ENCODE peak calls at places on chromosome 14, in four cellular contexts. One of them, this sample, is unnamed.

GRCh38 chr14:99720941-99721791 is 37.1 kb downstream of the CYP46A1 start:
- DNase-seq in neural progenitor cell: no peak
- DNase-seq in mesothelial cell of epicardium: no peak
- DNase-seq in uterus: no peak
- DNase-seq in this sample: no peak

GRCh38 chr14:90060312-90060964 is 1.4 kb upstream of the KCNK13 start:
- DNase-seq in neural progenitor cell: peak; percentile 85
- DNase-seq in mesothelial cell of epicardium: no peak
- DNase-seq in uterus: no peak
- DNase-seq in this sample: peak; percentile 52

GRCh38 chr14:96940009-96940408 is 142.8 kb downstream of the VRK1 start:
- DNase-seq in mesothelial cell of epicardium: no peak
- DNase-seq in uterus: no peak
- DNase-seq in neural progenitor cell: peak; percentile 54
- DNase-seq in this sample: peak; percentile 20

GRCh38 chr14:55477680-55478079 is 37.3 kb upstream of the TBPL2 start:
- DNase-seq in uterus: no peak
- DNase-seq in neural progenitor cell: peak; percentile 7
- DNase-seq in mesothelial cell of epicardium: no peak
- DNase-seq in this sample: no peak

GRCh38 chr14:23381871-23382270 is 5.0 kb downstream of the CMTM5 start:
- DNase-seq in mesothelial cell of epicardium: no peak
- DNase-seq in uterus: no peak
- DNase-seq in neural progenitor cell: no peak
- DNase-seq in this sample: no peak

GRCh38 chr14:104370256-104370870 is 209.2 kb upstream of the C14orf180 start:
- DNase-seq in neural progenitor cell: peak; percentile 72
- DNase-seq in mesothelial cell of epicardium: no peak
- DNase-seq in uterus: no peak
- DNase-seq in this sample: no peak

GRCh38 chr14:78127233-78127632 is 42.9 kb upstream of the NRXN3 start:
- DNase-seq in mesothelial cell of epicardium: no peak
- DNase-seq in neural progenitor cell: peak; percentile 31
- DNase-seq in uterus: no peak
- DNase-seq in this sample: no peak

GRCh38 chr14:101823511-101824120 is 62.1 kb downstream of the PPP2R5C start:
- DNase-seq in mesothelial cell of epicardium: no peak
- DNase-seq in uterus: peak; percentile 65
- DNase-seq in neural progenitor cell: no peak
- DNase-seq in this sample: no peak

GRCh38 chr14:105495990-105496830 is 5.2 kb downstream of the TEDC1 start:
- DNase-seq in neural progenitor cell: no peak
- DNase-seq in uterus: no peak
- DNase-seq in mesothelial cell of epicardium: peak; percentile 20
- DNase-seq in this sample: no peak

GRCh38 chr14:100391777-100392176 is 68.6 kb downstream of the SLC25A47 start:
- DNase-seq in mesothelial cell of epicardium: no peak
- DNase-seq in uterus: no peak
- DNase-seq in neural progenitor cell: no peak
- DNase-seq in this sample: no peak

GRCh38 chr14:76422662-76423061 is 46.7 kb downstream of the ESRRB start:
- DNase-seq in uterus: no peak
- DNase-seq in mesothelial cell of epicardium: no peak
- DNase-seq in neural progenitor cell: no peak
- DNase-seq in this sample: no peak

GRCh38 chr14:101980251-101980650 is 15.9 kb downstream of the DYNC1H1 start:
- DNase-seq in mesothelial cell of epicardium: no peak
- DNase-seq in neural progenitor cell: no peak
- DNase-seq in uterus: no peak
- DNase-seq in this sample: no peak

GRCh38 chr14:47993883-47994282 is 318.5 kb upstream of the MDGA2 start:
- DNase-seq in mesothelial cell of epicardium: no peak
- DNase-seq in neural progenitor cell: no peak
- DNase-seq in uterus: no peak
- DNase-seq in this sample: no peak

GRCh38 chr14:99809864-99810854 is 16.9 kb downstream of the EML1 start:
- DNase-seq in mesothelial cell of epicardium: no peak
- DNase-seq in uterus: peak; percentile 34
- DNase-seq in neural progenitor cell: no peak
- DNase-seq in this sample: no peak

GRCh38 chr14:95071649-95072256 is 85.6 kb downstream of the DICER1 start:
- DNase-seq in mesothelial cell of epicardium: no peak
- DNase-seq in neural progenitor cell: peak; percentile 65
- DNase-seq in uterus: no peak
- DNase-seq in this sample: no peak

GRCh38 chr14:96225745-96226151 is 21.1 kb downstream of the BDKRB2 start:
- DNase-seq in mesothelial cell of epicardium: no peak
- DNase-seq in uterus: no peak
- DNase-seq in neural progenitor cell: peak; percentile 31
- DNase-seq in this sample: peak; percentile 39

GRCh38 chr14:87995500-87996275 is 2.7 kb upstream of the GALC start:
- DNase-seq in uterus: no peak
- DNase-seq in mesothelial cell of epicardium: no peak
- DNase-seq in neural progenitor cell: peak; percentile 16
- DNase-seq in this sample: no peak

GRCh38 chr14:85415015-85415712 is 114.8 kb upstream of the FLRT2 start:
- DNase-seq in mesothelial cell of epicardium: peak; percentile 20
- DNase-seq in neural progenitor cell: no peak
- DNase-seq in uterus: peak; percentile 47
- DNase-seq in this sample: no peak

GRCh38 chr14:81953419-81953818 is 419.8 kb upstream of the SEL1L start:
- DNase-seq in neural progenitor cell: peak; percentile 67
- DNase-seq in mesothelial cell of epicardium: no peak
- DNase-seq in uterus: no peak
- DNase-seq in this sample: no peak

GRCh38 chr14:81946808-81947798 is 413.4 kb upstream of the SEL1L start:
- DNase-seq in uterus: no peak
- DNase-seq in neural progenitor cell: peak; percentile 47
- DNase-seq in mesothelial cell of epicardium: no peak
- DNase-seq in this sample: no peak

GRCh38 chr14:81955123-81955522 is 421.5 kb upstream of the SEL1L start:
- DNase-seq in neural progenitor cell: no peak
- DNase-seq in uterus: no peak
- DNase-seq in mesothelial cell of epicardium: no peak
- DNase-seq in this sample: no peak

GRCh38 chr14:81952917-81953316 is 419.3 kb upstream of the SEL1L start:
- DNase-seq in neural progenitor cell: no peak
- DNase-seq in uterus: no peak
- DNase-seq in mesothelial cell of epicardium: no peak
- DNase-seq in this sample: no peak
- TF ChIP-seq CTCF in neural progenitor cell: no peak
- TF ChIP-seq CTCF in uterus: no peak
- TF ChIP-seq CTCF in mesothelial cell of epicardium: no peak
- TF ChIP-seq CTCF in this sample: no peak

GRCh38 chr14:43003845-43004244 is 1397.2 kb downstream of the LRFN5 start:
- DNase-seq in uterus: no peak
- DNase-seq in mesothelial cell of epicardium: no peak
- DNase-seq in neural progenitor cell: peak; percentile 40
- DNase-seq in this sample: no peak

GRCh38 chr14:43001729-43002128 is 1395.1 kb downstream of the LRFN5 start:
- DNase-seq in mesothelial cell of epicardium: no peak
- DNase-seq in uterus: no peak
- DNase-seq in neural progenitor cell: no peak
- DNase-seq in this sample: no peak

DNA sequence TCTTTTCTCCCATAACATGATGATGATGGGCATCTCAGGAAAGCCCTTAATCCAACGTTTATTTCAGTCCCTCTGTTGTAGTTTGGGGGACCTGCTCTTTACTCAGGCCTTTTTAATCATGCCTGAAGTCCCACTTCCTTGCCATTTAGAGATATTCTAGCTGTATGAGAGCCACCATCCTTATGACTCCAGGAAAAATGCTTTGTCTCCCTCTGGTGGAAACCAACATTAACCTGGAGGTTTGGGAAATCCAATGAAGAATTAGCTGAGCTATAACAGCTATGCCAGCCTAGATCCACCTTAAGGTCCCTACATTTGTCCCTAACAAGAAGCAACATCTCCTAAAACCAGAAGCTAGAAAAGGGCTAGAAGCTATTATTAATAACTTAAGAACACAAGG is 1399.1 kb downstream of the LRFN5 start:
- DNase-seq in uterus: no peak
- DNase-seq in mesothelial cell of epicardium: no peak
- DNase-seq in neural progenitor cell: no peak
- DNase-seq in this sample: no peak
- TF ChIP-seq CTCF in uterus: no peak
- TF ChIP-seq CTCF in mesothelial cell of epicardium: no peak
- TF ChIP-seq CTCF in neural progenitor cell: no peak
- TF ChIP-seq CTCF in this sample: no peak

GRCh38 chr14:31510222-31510621 is 22.4 kb upstream of the GPR33 start:
- DNase-seq in mesothelial cell of epicardium: no peak
- DNase-seq in uterus: no peak
- DNase-seq in neural progenitor cell: no peak
- DNase-seq in this sample: no peak
- TF ChIP-seq CTCF in mesothelial cell of epicardium: peak; percentile 96
- TF ChIP-seq CTCF in uterus: peak; percentile 50
- TF ChIP-seq CTCF in neural progenitor cell: peak; percentile 82
- TF ChIP-seq CTCF in this sample: peak; percentile 77

GRCh38 chr14:58415636-58416559 is 11.4 kb downstream of the TIMM9 start:
- DNase-seq in neural progenitor cell: no peak
- DNase-seq in mesothelial cell of epicardium: no peak
- DNase-seq in uterus: no peak
- DNase-seq in this sample: no peak

DNA sequence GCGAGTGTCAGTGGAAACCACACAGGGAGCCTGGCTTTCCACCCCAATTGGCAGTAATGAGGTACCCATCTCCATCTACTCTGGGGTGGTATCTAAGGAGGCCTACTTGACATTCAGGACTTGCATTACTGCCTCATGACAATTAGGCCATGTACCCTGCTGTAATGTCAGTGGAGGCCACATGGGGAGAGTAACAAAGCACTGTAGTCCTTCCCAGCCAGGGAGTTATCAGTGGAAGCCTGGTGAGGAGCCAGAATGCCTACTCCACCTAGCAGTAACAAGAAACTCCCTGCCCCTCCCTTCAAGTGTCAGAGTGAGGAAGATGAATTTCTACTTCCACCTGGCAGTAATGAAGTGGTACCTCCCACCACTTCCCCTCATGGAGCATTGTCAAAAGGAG is 12.5 kb downstream of the TIMM9 start:
- DNase-seq in uterus: no peak
- DNase-seq in mesothelial cell of epicardium: no peak
- DNase-seq in neural progenitor cell: no peak
- DNase-seq in this sample: no peak
- TF ChIP-seq CTCF in uterus: no peak
- TF ChIP-seq CTCF in mesothelial cell of epicardium: no peak
- TF ChIP-seq CTCF in neural progenitor cell: no peak
- TF ChIP-seq CTCF in this sample: no peak

DNA sequence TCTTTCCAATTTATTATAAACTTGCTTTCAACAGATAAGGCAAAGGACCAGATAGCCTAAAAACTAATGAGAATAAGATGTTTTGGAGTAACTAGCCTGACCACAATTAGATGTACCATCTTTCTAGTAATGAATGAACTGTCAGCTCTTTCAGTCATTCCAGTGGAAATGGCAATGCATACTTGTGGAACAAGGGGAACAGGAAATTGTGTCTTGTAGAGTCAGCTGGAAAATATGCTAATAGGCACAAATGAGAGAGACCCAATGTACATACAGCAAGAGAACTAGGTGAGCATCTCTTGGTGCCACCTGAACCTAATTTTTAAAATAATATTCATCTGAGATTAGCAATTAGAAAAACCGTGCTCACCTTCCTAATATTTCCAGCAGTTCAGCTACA is 76.1 kb upstream of the GPHB5 start:
- DNase-seq in uterus: no peak
- DNase-seq in neural progenitor cell: no peak
- DNase-seq in mesothelial cell of epicardium: no peak
- DNase-seq in this sample: no peak
- TF ChIP-seq CTCF in uterus: no peak
- TF ChIP-seq CTCF in neural progenitor cell: no peak
- TF ChIP-seq CTCF in mesothelial cell of epicardium: no peak
- TF ChIP-seq CTCF in this sample: no peak

DNA sequence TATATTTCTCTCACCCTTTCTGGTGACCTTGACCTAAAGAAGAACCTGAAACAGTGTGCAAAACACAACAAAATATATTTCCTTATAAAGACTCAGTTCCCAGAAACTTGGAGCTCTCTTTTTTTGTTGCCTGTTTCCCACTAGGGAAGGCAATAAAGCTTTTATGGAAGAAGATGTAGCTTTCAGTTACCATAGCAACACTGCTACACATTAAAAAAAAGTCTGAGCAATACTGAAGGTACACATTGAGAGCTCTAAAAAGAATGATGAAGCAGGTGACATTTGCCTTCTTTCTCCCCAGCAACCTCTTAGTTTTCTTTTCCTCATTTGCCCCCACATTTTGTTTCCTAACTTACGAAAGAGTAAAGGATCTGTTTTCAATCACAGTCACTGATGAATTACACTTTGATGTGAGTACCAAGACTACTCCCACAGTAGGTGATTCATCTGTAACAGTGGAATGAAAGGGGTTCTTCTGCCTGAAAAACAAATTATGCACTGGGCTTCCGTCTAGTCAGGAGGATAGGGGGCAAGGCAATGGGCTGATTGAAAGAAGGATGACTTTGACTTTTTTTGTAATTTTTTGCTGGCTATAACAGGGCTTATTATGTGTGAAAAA is 1.1 kb upstream of the CATSPERB start:
- DNase-seq in mesothelial cell of epicardium: no peak
- DNase-seq in neural progenitor cell: no peak
- DNase-seq in uterus: no peak
- DNase-seq in this sample: no peak
- TF ChIP-seq CTCF in mesothelial cell of epicardium: no peak
- TF ChIP-seq CTCF in neural progenitor cell: no peak
- TF ChIP-seq CTCF in uterus: no peak
- TF ChIP-seq CTCF in this sample: no peak

DNA sequence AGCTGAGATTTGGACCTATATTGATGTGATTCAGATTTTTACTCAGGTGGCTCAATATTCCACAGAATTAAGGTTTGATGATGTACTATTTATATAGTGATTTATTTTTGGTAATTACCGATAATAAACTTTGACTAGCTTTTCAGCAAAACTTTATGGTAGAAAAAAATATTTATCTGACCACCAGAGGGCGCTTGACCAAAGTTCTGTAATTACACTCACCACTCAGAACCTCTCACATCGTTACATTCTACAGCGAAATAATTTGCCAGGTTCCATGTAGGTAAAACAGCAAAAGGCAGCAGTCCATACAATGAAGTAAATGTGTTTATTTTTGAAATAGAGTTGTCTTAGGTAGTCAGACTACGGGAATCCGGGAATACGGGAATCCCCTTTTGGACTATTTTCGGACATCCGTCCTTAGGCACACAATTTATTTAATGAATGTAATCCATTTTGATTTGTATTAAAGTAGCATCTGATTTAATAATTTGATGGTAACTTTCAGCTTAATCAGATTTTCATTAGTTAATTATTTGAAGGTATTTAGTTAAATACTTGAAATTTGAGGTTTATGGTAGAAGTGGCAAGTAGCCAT is 143.0 kb upstream of the DDHD1 start:
- DNase-seq in neural progenitor cell: peak; percentile 57
- DNase-seq in uterus: no peak
- DNase-seq in mesothelial cell of epicardium: no peak
- DNase-seq in this sample: no peak
- TF ChIP-seq CTCF in neural progenitor cell: peak; percentile 84
- TF ChIP-seq CTCF in uterus: peak; percentile 70
- TF ChIP-seq CTCF in mesothelial cell of epicardium: peak; percentile 99
- TF ChIP-seq CTCF in this sample: peak; percentile 78

This sample was measured in progenitor cell of endocrine pancreas.